ENCODE peak calls at places on chromosomes 6 and 20, in six cellular contexts. Y, D, F, K, S and R are unnamed samples.
A peak's percentile ranks its signal among the peaks of the same experiment; 100 is the strongest.

GRCh38 chr6:36514554-36515456 is 32.5 kb downstream of the STK38 start:
- DNase-seq in Y (no peak), F (no peak), K (no peak), S (peak; percentile 65), D (no peak), R (no peak)

GRCh38 chr6:41439524-41440418 is 104.4 kb downstream of the NCR2 start:
- DNase-seq in K (no peak), F (no peak), D (no peak), Y (no peak), S (no peak), R (no peak)

GRCh38 chr20:14710941-14711340 is 373.5 kb upstream of the FLRT3 start:
- DNase-seq in D (no peak), K (no peak), F (no peak), Y (no peak), S (no peak), R (no peak)

GRCh38 chr6:157999100-158000051 is 17.7 kb downstream of the SYNJ2 start:
- DNase-seq in F (no peak), K (no peak), D (no peak), S (no peak), Y (no peak), R (no peak)

GRCh38 chr6:140043357-140043756 is 668.9 kb upstream of the CITED2 start:
- DNase-seq in S (no peak), Y (no peak), D (peak; percentile 71), F (peak; percentile 92), K (no peak), R (no peak)

GRCh38 chr6:151330130-151330715 is 61.1 kb downstream of the ZBTB2 start:
- DNase-seq in Y (no peak), K (peak; percentile 59), D (peak; percentile 77), F (peak; percentile 55), S (no peak), R (no peak)

GRCh38 chr6:136782021-136782770 is 10.1 kb downstream of the MAP3K5 start:
- DNase-seq in F (peak; percentile 67), Y (no peak), K (no peak), S (no peak), D (peak; percentile 21), R (no peak)

GRCh38 chr6:36478051-36478526 is 35.3 kb downstream of the KCTD20 start:
- DNase-seq in Y (no peak), F (no peak), D (no peak), S (no peak), K (no peak), R (no peak)

GRCh38 chr20:2114990-2115681 is 13.5 kb downstream of the STK35 start:
- DNase-seq in S (peak; percentile 38), K (no peak), Y (no peak), F (peak; percentile 9), D (peak; percentile 42), R (no peak)

GRCh38 chr6:108655840-108656650 is 95.3 kb downstream of the FOXO3 start:
- DNase-seq in F (peak; percentile 84), S (no peak), D (peak; percentile 65), K (no peak), Y (no peak), R (no peak)

GRCh38 chr6:149921361-149921760 is 1.6 kb downstream of the RAET1G start:
- DNase-seq in Y (no peak), S (no peak), K (peak; percentile 54), F (no peak), D (no peak), R (no peak)

GRCh38 chr6:48036316-48036715 is 74.7 kb downstream of the PTCHD4 start:
- DNase-seq in D (no peak), Y (no peak), F (peak; percentile 63), K (no peak), S (no peak), R (no peak)

GRCh38 chr6:7895125-7895423 is 15.5 kb downstream of the TXNDC5 start:
- DNase-seq in D (no peak), S (no peak), F (peak; percentile 52), Y (no peak), K (no peak), R (no peak)